ENCODE peak calls at places on chromosome 5, in five cellular contexts. One of them, this sample, is unnamed. For H3K79me2, the result is how much of the 10 kb centered on the place peaks cover.

GRCh38 chr5:106493910-106494309 is 1176.8 kb downstream of the EFNA5 start:
- DNase-seq in GM23248: no peak
- DNase-seq in PC-3: no peak
- DNase-seq in PC-9: no peak
- DNase-seq in neural progenitor cell: no peak
- DNase-seq in this sample: no peak

GRCh38 chr5:5492087-5492933 is 69.8 kb downstream of the ICE1 start:
- DNase-seq in neural progenitor cell: peak
- DNase-seq in GM23248: peak
- DNase-seq in PC-3: peak
- DNase-seq in PC-9: peak
- DNase-seq in this sample: peak

GRCh38 chr5:173709761-173710160 is 93.3 kb upstream of the BOD1 start:
- DNase-seq in GM23248: no peak
- DNase-seq in neural progenitor cell: peak
- DNase-seq in PC-3: no peak
- DNase-seq in PC-9: no peak
- DNase-seq in this sample: no peak

GRCh38 chr5:10387690-10388089 is 34.2 kb downstream of the MARCHF6 start:
- DNase-seq in PC-9: no peak
- DNase-seq in GM23248: peak
- DNase-seq in PC-3: no peak
- DNase-seq in neural progenitor cell: no peak
- DNase-seq in this sample: peak

GRCh38 chr5:9653811-9654210 is 23.7 kb upstream of the TAS2R1 start:
- DNase-seq in PC-9: no peak
- DNase-seq in PC-3: peak
- DNase-seq in GM23248: peak
- DNase-seq in neural progenitor cell: no peak
- DNase-seq in this sample: peak

GRCh38 chr5:136098171-136098570 is 34.5 kb upstream of the SMAD5 start:
- DNase-seq in neural progenitor cell: no peak
- DNase-seq in PC-9: peak
- DNase-seq in PC-3: no peak
- DNase-seq in GM23248: no peak
- DNase-seq in this sample: no peak

GRCh38 chr5:37789991-37790390 is 49.9 kb downstream of the GDNF start:
- DNase-seq in PC-9: no peak
- DNase-seq in GM23248: peak
- DNase-seq in PC-3: peak
- DNase-seq in neural progenitor cell: no peak
- DNase-seq in this sample: peak

GRCh38 chr5:140128376-140128775 is 2.6 kb downstream of the IGIP start:
- DNase-seq in PC-3: no peak
- DNase-seq in GM23248: no peak
- DNase-seq in PC-9: no peak
- DNase-seq in neural progenitor cell: no peak
- DNase-seq in this sample: no peak

GRCh38 chr5:65141487-65141886 is 340.2 kb downstream of the ADAMTS6 start:
- DNase-seq in neural progenitor cell: no peak
- DNase-seq in GM23248: no peak
- DNase-seq in PC-3: no peak
- DNase-seq in PC-9: no peak
- DNase-seq in this sample: no peak

GRCh38 chr5:37771203-37771611 is 68.6 kb downstream of the GDNF start:
- DNase-seq in PC-3: no peak
- DNase-seq in PC-9: no peak
- DNase-seq in GM23248: peak
- DNase-seq in neural progenitor cell: no peak
- DNase-seq in this sample: no peak

GRCh38 chr5:147140558-147140957 is 94.3 kb upstream of the STK32A start:
- DNase-seq in PC-3: no peak
- DNase-seq in neural progenitor cell: no peak
- DNase-seq in PC-9: no peak
- DNase-seq in GM23248: no peak
- DNase-seq in this sample: no peak

GRCh38 chr5:113682497-113683136 is 169.1 kb downstream of the YTHDC2 start:
- DNase-seq in PC-3: peak
- DNase-seq in GM23248: peak
- DNase-seq in PC-9: no peak
- DNase-seq in neural progenitor cell: peak
- DNase-seq in this sample: no peak

GRCh38 chr5:6634327-6634713 is 1.1 kb downstream of the SRD5A1 start:
- DNase-seq in neural progenitor cell: peak
- DNase-seq in PC-9: no peak
- DNase-seq in GM23248: peak
- DNase-seq in PC-3: peak
- DNase-seq in this sample: no peak

GRCh38 chr5:105929865-105930264 is 1740.9 kb downstream of the EFNA5 start:
- DNase-seq in GM23248: no peak
- DNase-seq in PC-9: no peak
- DNase-seq in PC-3: no peak
- DNase-seq in neural progenitor cell: no peak
- DNase-seq in this sample: no peak

GRCh38 chr5:81268797-81269196 is 32.6 kb upstream of the ZCCHC9 start:
- DNase-seq in PC-9: no peak
- DNase-seq in PC-3: peak
- DNase-seq in GM23248: peak
- DNase-seq in neural progenitor cell: no peak
- DNase-seq in this sample: peak

GRCh38 chr5:141478321-141478945 is 2.7 kb downstream of the PCDHGC3 start:
- DNase-seq in GM23248: peak
- DNase-seq in PC-3: no peak
- DNase-seq in neural progenitor cell: no peak
- DNase-seq in PC-9: peak
- DNase-seq in this sample: peak

GRCh38 chr5:161406880-161407279 is 139.6 kb downstream of the GABRB2 start:
- DNase-seq in GM23248: no peak
- DNase-seq in PC-9: no peak
- DNase-seq in PC-3: no peak
- DNase-seq in neural progenitor cell: no peak
- DNase-seq in this sample: no peak

GRCh38 chr5:79399046-79399445 is 114.9 kb downstream of the HOMER1 start:
- DNase-seq in PC-9: no peak
- DNase-seq in PC-3: no peak
- DNase-seq in GM23248: peak
- DNase-seq in neural progenitor cell: no peak
- DNase-seq in this sample: peak

GRCh38 chr5:84372066-84372700 is 12.5 kb downstream of the EDIL3 start:
- DNase-seq in PC-3: no peak
- DNase-seq in GM23248: no peak
- DNase-seq in neural progenitor cell: no peak
- DNase-seq in PC-9: no peak
- DNase-seq in this sample: no peak

GRCh38 chr5:128844354-128844923 is 120.8 kb upstream of the SLC27A6 start:
- DNase-seq in PC-3: peak
- DNase-seq in GM23248: peak
- DNase-seq in neural progenitor cell: no peak
- DNase-seq in PC-9: no peak
- DNase-seq in this sample: no peak

GRCh38 chr5:88873447-88873846 is 9.5 kb downstream of the MEF2C start:
- DNase-seq in PC-3: no peak
- DNase-seq in GM23248: no peak
- DNase-seq in PC-9: no peak
- DNase-seq in neural progenitor cell: no peak
- DNase-seq in this sample: no peak

GRCh38 chr5:17129093-17129492 is 88.3 kb upstream of the BASP1 start:
- DNase-seq in neural progenitor cell: no peak
- DNase-seq in GM23248: no peak
- DNase-seq in PC-3: peak
- DNase-seq in PC-9: no peak
- DNase-seq in this sample: no peak

GRCh38 chr5:33371660-33372059 is 69.1 kb upstream of the TARS1 start:
- DNase-seq in PC-3: no peak
- DNase-seq in neural progenitor cell: no peak
- DNase-seq in PC-9: no peak
- DNase-seq in GM23248: peak
- DNase-seq in this sample: no peak

GRCh38 chr5:141747646-141748229 is 65.7 kb upstream of the ARAP3 start:
- DNase-seq in neural progenitor cell: no peak
- DNase-seq in GM23248: no peak
- DNase-seq in PC-3: no peak
- DNase-seq in PC-9: no peak
- DNase-seq in this sample: no peak

GRCh38 chr5:154309361-154309725 is 118.8 kb downstream of the GALNT10 start:
- DNase-seq in PC-3: no peak
- DNase-seq in neural progenitor cell: no peak
- DNase-seq in GM23248: peak
- DNase-seq in PC-9: no peak
- DNase-seq in this sample: no peak

GRCh38 chr5:24816206-24816605 is 171.4 kb upstream of the CDH10 start:
- DNase-seq in PC-3: no peak
- DNase-seq in neural progenitor cell: no peak
- DNase-seq in GM23248: no peak
- DNase-seq in PC-9: no peak
- DNase-seq in this sample: no peak

GRCh38 chr5:9094582-9094981 is 451.3 kb downstream of the SEMA5A start:
- DNase-seq in PC-9: no peak
- DNase-seq in PC-3: no peak
- DNase-seq in GM23248: peak
- DNase-seq in neural progenitor cell: no peak
- DNase-seq in this sample: no peak

GRCh38 chr5:172096184-172096941 is 89.9 kb upstream of the FBXW11 start:
- DNase-seq in GM23248: no peak
- DNase-seq in neural progenitor cell: no peak
- DNase-seq in PC-3: no peak
- DNase-seq in PC-9: no peak
- DNase-seq in this sample: no peak

GRCh38 chr5:107274576-107274975 is 396.2 kb downstream of the EFNA5 start:
- DNase-seq in PC-3: no peak
- DNase-seq in neural progenitor cell: no peak
- DNase-seq in PC-9: no peak
- DNase-seq in GM23248: no peak
- DNase-seq in this sample: no peak

GRCh38 chr5:78696637-78697036 is 48.1 kb upstream of the LHFPL2 start:
- DNase-seq in GM23248: no peak
- DNase-seq in PC-9: no peak
- DNase-seq in PC-3: no peak
- DNase-seq in neural progenitor cell: no peak
- DNase-seq in this sample: no peak

GRCh38 chr5:92749943-92750342 is 831.1 kb downstream of the NR2F1-AS1 start:
- DNase-seq in GM23248: peak
- DNase-seq in neural progenitor cell: peak
- DNase-seq in PC-9: no peak
- DNase-seq in PC-3: peak
- DNase-seq in this sample: peak

GRCh38 chr5:111960466-111961215 is 203.6 kb upstream of the NREP start:
- DNase-seq in neural progenitor cell: no peak
- DNase-seq in PC-9: no peak
- DNase-seq in PC-3: peak
- DNase-seq in GM23248: peak
- DNase-seq in this sample: no peak
- H2AFZ ChIP-seq in neural progenitor cell: no peak
- H2AFZ ChIP-seq in PC-9: no peak
- H2AFZ ChIP-seq in PC-3: no peak
- H2AFZ ChIP-seq in GM23248: peak
- H2AFZ ChIP-seq in this sample: no peak

GRCh38 chr5:68279960-68280359 is 64.4 kb downstream of the PIK3R1 start:
- DNase-seq in PC-9: no peak
- DNase-seq in GM23248: no peak
- DNase-seq in PC-3: no peak
- DNase-seq in neural progenitor cell: no peak
- DNase-seq in this sample: no peak

GRCh38 chr5:68273717-68274409 is 58.3 kb downstream of the PIK3R1 start:
- DNase-seq in PC-3: no peak
- DNase-seq in PC-9: no peak
- DNase-seq in GM23248: no peak
- DNase-seq in neural progenitor cell: no peak
- DNase-seq in this sample: peak

GRCh38 chr5:68274847-68275700 is 59.5 kb downstream of the PIK3R1 start:
- DNase-seq in neural progenitor cell: no peak
- DNase-seq in GM23248: no peak
- DNase-seq in PC-3: no peak
- DNase-seq in PC-9: no peak
- DNase-seq in this sample: no peak

GRCh38 chr5:68276740-68277139 is 61.2 kb downstream of the PIK3R1 start:
- DNase-seq in PC-3: no peak
- DNase-seq in GM23248: no peak
- DNase-seq in neural progenitor cell: no peak
- DNase-seq in PC-9: no peak
- DNase-seq in this sample: no peak

DNA sequence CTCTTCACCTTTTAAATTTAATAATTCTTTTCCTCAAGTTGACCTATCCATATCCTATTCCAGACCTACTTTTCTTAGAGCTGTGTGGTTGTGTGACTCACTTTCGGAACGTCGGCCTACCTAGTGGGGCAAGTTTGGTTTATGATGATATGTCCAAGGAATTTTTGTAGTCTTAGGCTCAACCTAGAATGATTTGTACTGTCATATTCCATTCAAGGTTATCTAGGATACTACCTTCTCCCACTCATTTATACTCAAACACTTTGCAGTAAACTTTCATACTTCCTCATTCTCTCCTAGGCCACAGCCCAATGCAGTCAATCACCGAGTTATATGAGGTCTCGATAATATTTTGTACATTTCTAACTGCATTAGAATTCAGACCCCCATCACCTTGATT is 61.9 kb downstream of the PIK3R1 start:
- DNase-seq in GM23248: no peak
- DNase-seq in PC-3: peak
- DNase-seq in neural progenitor cell: no peak
- DNase-seq in PC-9: peak
- DNase-seq in this sample: peak
- H3K79me2 ChIP-seq in GM23248: under half
- H3K79me2 ChIP-seq in PC-3: under half
- H3K79me2 ChIP-seq in neural progenitor cell: under half
- H3K79me2 ChIP-seq in PC-9: under half
- H3K79me2 ChIP-seq in this sample: under half

GRCh38 chr5:167770461-167770860 is 521.0 kb upstream of the WWC1 start:
- DNase-seq in PC-3: peak
- DNase-seq in neural progenitor cell: no peak
- DNase-seq in GM23248: peak
- DNase-seq in PC-9: no peak
- DNase-seq in this sample: no peak

GRCh38 chr5:167773902-167774301 is 517.5 kb upstream of the WWC1 start:
- DNase-seq in PC-9: no peak
- DNase-seq in GM23248: no peak
- DNase-seq in PC-3: no peak
- DNase-seq in neural progenitor cell: no peak
- DNase-seq in this sample: no peak

GRCh38 chr5:167769846-167770420 is 521.5 kb upstream of the WWC1 start:
- DNase-seq in PC-3: no peak
- DNase-seq in neural progenitor cell: no peak
- DNase-seq in GM23248: peak
- DNase-seq in PC-9: no peak
- DNase-seq in this sample: no peak

GRCh38 chr5:167767775-167768174 is 523.7 kb upstream of the WWC1 start:
- DNase-seq in GM23248: peak
- DNase-seq in PC-9: no peak
- DNase-seq in PC-3: no peak
- DNase-seq in neural progenitor cell: no peak
- DNase-seq in this sample: peak

GRCh38 chr5:167771565-167771964 is 519.9 kb upstream of the WWC1 start:
- DNase-seq in GM23248: peak
- DNase-seq in neural progenitor cell: no peak
- DNase-seq in PC-9: no peak
- DNase-seq in PC-3: no peak
- DNase-seq in this sample: no peak
- H2AFZ ChIP-seq in GM23248: no peak
- H2AFZ ChIP-seq in neural progenitor cell: no peak
- H2AFZ ChIP-seq in PC-9: no peak
- H2AFZ ChIP-seq in PC-3: no peak
- H2AFZ ChIP-seq in this sample: no peak

GRCh38 chr5:157827429-157827828 is 31.5 kb downstream of the CLINT1 start:
- DNase-seq in PC-3: no peak
- DNase-seq in GM23248: peak
- DNase-seq in neural progenitor cell: no peak
- DNase-seq in PC-9: no peak
- DNase-seq in this sample: no peak
- H3K79me2 ChIP-seq in PC-3: half or more
- H3K79me2 ChIP-seq in GM23248: half or more
- H3K79me2 ChIP-seq in neural progenitor cell: half or more
- H3K79me2 ChIP-seq in PC-9: half or more
- H3K79me2 ChIP-seq in this sample: half or more

This sample was measured in mammary epithelial cell.